ENCODE peak calls at places on chromosomes 3 and 15, in eight cellular contexts. Q, U, F, M, O, A, N and R are unnamed samples.

GRCh38 chr15:68340711-68341671 is 63.4 kb downstream of the FEM1B start:
- DNase-seq in M (no peak), Q (peak), U (no peak), O (no peak), N (no peak), F (no peak), A (no peak), R (no peak)

GRCh38 chr3:150733373-150733935 is 29.5 kb downstream of the SIAH2 start:
- DNase-seq in F (no peak), O (peak), A (no peak), N (no peak), Q (no peak), U (no peak), M (no peak), R (no peak)

GRCh38 chr15:81492303-81492702 is 118.3 kb upstream of the TMC3 start:
- DNase-seq in Q (no peak), N (peak), A (peak), U (no peak), M (peak), F (no peak), O (no peak), R (no peak)

GRCh38 chr15:68420186-68420684 is 11.7 kb downstream of the ITGA11 start:
- DNase-seq in N (no peak), Q (no peak), M (no peak), A (no peak), F (no peak), U (no peak), O (peak), R (peak)

GRCh38 chr3:94159062-94159726 is 96.3 kb downstream of the NSUN3 start:
- DNase-seq in F (no peak), Q (no peak), O (no peak), A (no peak), M (peak), U (peak), N (peak), R (no peak)

GRCh38 chr15:69663982-69664381 is 211.4 kb downstream of the RPLP1 start:
- DNase-seq in U (no peak), F (no peak), M (no peak), O (no peak), Q (no peak), A (no peak), N (no peak), R (no peak)

GRCh38 chr15:57385923-57386390 is 9.7 kb downstream of the CGNL1 start:
- DNase-seq in U (no peak), F (no peak), A (no peak), O (peak), Q (no peak), N (no peak), M (no peak), R (no peak)

GRCh38 chr15:76503121-76503520 is 166.5 kb downstream of the ISL2 start:
- DNase-seq in U (no peak), M (no peak), O (no peak), Q (no peak), N (no peak), F (no peak), A (no peak), R (no peak)

GRCh38 chr3:111070772-111071256 is 802 bp upstream of the NECTIN3 start:
- DNase-seq in Q (no peak), O (peak), N (no peak), F (no peak), U (no peak), A (no peak), M (no peak), R (no peak)

GRCh38 chr15:40908095-40908494 is 13.8 kb downstream of the VPS18 start:
- DNase-seq in N (no peak), F (no peak), O (no peak), Q (no peak), U (no peak), M (no peak), A (no peak), R (no peak)

GRCh38 chr15:68528891-68529290 is 49.9 kb upstream of the CORO2B start:
- DNase-seq in F (no peak), M (no peak), U (no peak), N (no peak), A (no peak), Q (no peak), O (no peak), R (no peak)

GRCh38 chr3:128578346-128578745 is 72.3 kb downstream of the RPN1 start:
- DNase-seq in M (no peak), A (no peak), N (no peak), Q (no peak), F (no peak), U (no peak), O (no peak), R (no peak)

GRCh38 chr15:31271224-31271635 is 55.4 kb upstream of the KLF13 start:
- DNase-seq in Q (no peak), N (no peak), U (no peak), F (no peak), M (no peak), A (no peak), O (no peak), R (no peak)

GRCh38 chr15:37764733-37765191 is 169.7 kb upstream of the TMCO5A start:
- DNase-seq in O (peak), Q (peak), U (no peak), A (peak), M (peak), F (peak), N (peak), R (no peak)

GRCh38 chr15:71634820-71635219 is 175.5 kb upstream of the NR2E3 start:
- DNase-seq in Q (peak), F (no peak), N (no peak), M (no peak), O (no peak), U (no peak), A (peak), R (no peak)

GRCh38 chr15:67957435-67958139 is 96.5 kb upstream of the PIAS1 start:
- DNase-seq in A (no peak), F (no peak), U (no peak), Q (no peak), N (no peak), O (no peak), M (no peak), R (no peak)

GRCh38 chr3:119967353-119968006 is 126.8 kb downstream of the GSK3B start:
- DNase-seq in M (no peak), N (no peak), F (no peak), A (peak), U (no peak), Q (no peak), O (no peak), R (no peak)

GRCh38 chr3:17643691-17644090 is 98.7 kb downstream of the TBC1D5 start:
- DNase-seq in N (peak), O (no peak), U (no peak), Q (no peak), F (no peak), M (peak), A (peak), R (no peak)

GRCh38 chr3:177525987-177526712 is 328.9 kb upstream of the TBL1XR1 start:
- DNase-seq in A (peak), N (no peak), Q (no peak), U (peak), O (no peak), F (peak), M (no peak), R (no peak)

GRCh38 chr15:69537085-69537484 is 84.5 kb downstream of the RPLP1 start:
- DNase-seq in N (no peak), M (no peak), U (no peak), A (no peak), F (no peak), Q (no peak), O (peak), R (no peak)

GRCh38 chr15:78718842-78719241 is 77.8 kb upstream of the CHRNB4 start:
- DNase-seq in N (no peak), F (no peak), U (no peak), M (no peak), A (no peak), Q (no peak), O (no peak), R (no peak)

GRCh38 chr15:35019401-35020327 is 31.6 kb upstream of the ZNF770 start:
- DNase-seq in O (peak), U (no peak), Q (no peak), A (peak), M (peak), N (peak), F (no peak), R (no peak)

GRCh38 chr3:141313091-141313683 is 55.1 kb upstream of the ZBTB38 start:
- DNase-seq in A (no peak), M (no peak), Q (no peak), U (no peak), O (no peak), N (no peak), F (no peak), R (no peak)

GRCh38 chr3:9508781-9509180 is 44.8 kb downstream of the LHFPL4 start:
- DNase-seq in N (no peak), U (no peak), M (no peak), A (no peak), F (no peak), O (peak), Q (no peak), R (no peak)

GRCh38 chr3:15317164-15317477 is 15.3 kb downstream of the SH3BP5 start:
- DNase-seq in M (peak), F (no peak), U (no peak), O (no peak), A (no peak), Q (no peak), N (peak), R (no peak)

GRCh38 chr15:81511160-81511559 is 137.1 kb upstream of the TMC3 start:
- DNase-seq in O (no peak), A (peak), M (peak), U (no peak), N (peak), Q (no peak), F (no peak), R (no peak)

GRCh38 chr3:114480442-114480841 is 186.6 kb downstream of the TIGIT start:
- DNase-seq in M (peak), O (no peak), A (peak), U (no peak), Q (no peak), F (no peak), N (peak), R (no peak)

GRCh38 chr3:156957715-156958114 is 131.6 kb downstream of the LEKR1 start:
- DNase-seq in F (no peak), Q (no peak), U (no peak), O (no peak), A (no peak), M (no peak), N (no peak), R (no peak)

GRCh38 chr3:43180027-43180426 is 74.1 kb upstream of the POMGNT2 start:
- DNase-seq in O (no peak), Q (no peak), A (peak), N (peak), F (peak), U (peak), M (peak), R (no peak)

GRCh38 chr15:67762610-67763368 is 62.5 kb upstream of the SKOR1 start:
- DNase-seq in U (no peak), M (peak), O (no peak), F (no peak), N (peak), A (peak), Q (no peak), R (no peak)

GRCh38 chr3:160134964-160135363 is 90.3 kb upstream of the C3orf80 start:
- DNase-seq in O (no peak), F (peak), M (peak), Q (no peak), A (peak), U (no peak), N (peak), R (no peak)

GRCh38 chr3:12286504-12286903 is 2.4 kb upstream of the PPARG start:
- DNase-seq in F (no peak), Q (no peak), U (no peak), A (no peak), M (no peak), N (no peak), O (no peak), R (no peak)

GRCh38 chr3:9994086-9994844 is 7.6 kb upstream of the EMC3 start:
- DNase-seq in F (no peak), N (peak), Q (no peak), O (no peak), A (peak), M (peak), U (no peak), R (no peak)

GRCh38 chr15:53644681-53645080 is 114.8 kb downstream of the WDR72 start:
- DNase-seq in M (no peak), F (no peak), A (no peak), O (no peak), Q (no peak), U (no peak), N (no peak), R (no peak)

GRCh38 chr15:68318008-68318835 is 40.7 kb downstream of the FEM1B start:
- DNase-seq in M (no peak), U (no peak), N (no peak), O (no peak), Q (no peak), F (no peak), A (no peak), R (no peak)

GRCh38 chr3:99747915-99748314 is 69.7 kb upstream of the CMSS1 start:
- DNase-seq in A (peak), Q (no peak), N (peak), M (peak), U (peak), F (no peak), O (peak), R (no peak)
- TF ChIP-seq CTCF in A (peak), Q (peak), N (peak), M (peak), U (peak), F (no peak), O (peak), R (no peak)

GRCh38 chr15:91980502-91981267 is 127.2 kb downstream of the SLCO3A1 start:
- DNase-seq in M (no peak), A (no peak), Q (peak), F (no peak), U (no peak), O (no peak), N (no peak), R (no peak)

GRCh38 chr15:91973481-91973880 is 120.0 kb downstream of the SLCO3A1 start:
- DNase-seq in O (no peak), A (no peak), N (no peak), M (no peak), U (no peak), F (no peak), Q (no peak), R (no peak)

GRCh38 chr15:91970142-91970541 is 116.6 kb downstream of the SLCO3A1 start:
- DNase-seq in Q (no peak), A (peak), U (no peak), F (no peak), N (peak), M (peak), O (no peak), R (no peak)

GRCh38 chr15:91974321-91974720 is 120.8 kb downstream of the SLCO3A1 start:
- DNase-seq in U (peak), A (no peak), Q (no peak), O (no peak), N (no peak), F (no peak), M (no peak), R (no peak)

DNA sequence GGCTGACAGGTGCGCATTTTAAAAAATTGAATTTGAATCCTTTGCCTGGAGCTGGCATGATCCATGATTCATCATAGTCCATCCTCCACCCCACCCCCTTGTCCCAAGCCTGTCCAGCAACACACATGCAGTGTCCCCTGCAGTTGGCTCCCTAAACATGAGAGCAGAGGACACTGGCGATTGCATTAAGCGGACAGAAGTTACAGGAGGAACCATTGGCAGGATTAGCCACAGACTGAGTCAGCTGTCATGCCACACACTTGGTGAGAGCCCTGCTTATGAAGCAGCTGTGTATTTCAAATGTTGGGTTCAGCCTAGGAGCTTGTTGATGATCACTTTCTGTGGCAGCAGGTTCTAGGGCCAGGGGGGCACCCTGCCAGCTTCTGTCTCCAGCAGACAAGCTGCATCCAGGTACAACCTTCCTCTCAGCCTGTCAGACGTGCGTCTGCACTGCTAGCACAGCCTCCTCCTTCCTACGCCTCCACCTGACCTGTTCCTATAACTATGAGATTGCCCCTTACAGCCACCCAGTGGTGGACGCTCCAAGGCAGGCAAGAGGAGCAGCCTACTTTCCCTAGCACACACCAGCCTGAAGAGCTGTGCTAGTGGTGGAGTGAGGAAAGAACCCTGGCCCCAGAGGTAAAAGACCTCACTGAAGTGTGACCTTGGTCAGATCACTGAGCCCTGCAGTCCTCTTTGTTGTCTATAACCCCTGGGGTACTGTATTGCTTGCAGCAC is 121.9 kb downstream of the SLCO3A1 start:
- DNase-seq in O (peak), M (no peak), F (no peak), N (no peak), A (no peak), U (peak), Q (no peak), R (no peak)
- TF ChIP-seq CTCF in O (peak), M (no peak), F (no peak), N (no peak), A (no peak), U (no peak), Q (no peak), R (no peak)

GRCh38 chr3:59149166-59149565 is 99.3 kb upstream of the CFAP20DC start:
- DNase-seq in N (no peak), M (no peak), A (no peak), O (no peak), Q (no peak), F (no peak), U (no peak), R (no peak)

GRCh38 chr3:59142581-59142980 is 92.8 kb upstream of the CFAP20DC start:
- DNase-seq in M (no peak), U (no peak), F (no peak), O (no peak), N (no peak), Q (no peak), A (no peak), R (no peak)

GRCh38 chr3:59138966-59139365 is 89.1 kb upstream of the CFAP20DC start:
- DNase-seq in N (no peak), M (no peak), U (no peak), F (no peak), A (no peak), O (no peak), Q (no peak), R (no peak)

DNA sequence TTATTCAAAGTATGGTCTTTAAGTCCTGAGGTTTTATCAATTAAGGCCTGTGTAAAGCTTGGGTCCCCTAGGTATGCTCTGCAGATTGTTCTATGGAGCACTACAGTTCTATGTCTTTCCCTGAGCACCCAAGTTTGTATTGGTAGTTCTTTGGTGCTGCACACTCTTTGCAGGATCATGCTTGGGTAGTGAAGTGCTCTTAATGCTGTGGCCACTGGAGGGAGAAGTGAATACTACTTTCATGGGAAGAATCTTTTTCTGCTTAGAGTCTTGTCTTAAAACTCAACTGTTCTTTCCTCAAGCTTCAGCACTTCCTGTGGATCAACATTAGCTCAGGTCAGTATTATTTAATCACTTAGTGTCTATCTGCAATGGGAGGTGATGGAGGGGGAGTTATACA is 93.6 kb upstream of the CFAP20DC start:
- DNase-seq in F (no peak), M (no peak), U (no peak), A (no peak), N (no peak), O (peak), Q (no peak), R (no peak)
- TF ChIP-seq CTCF in F (no peak), M (no peak), U (no peak), A (peak), N (peak), O (peak), Q (no peak), R (no peak)

GRCh38 chr3:48422691-48423090 is 7.2 kb downstream of the PLXNB1 start:
- DNase-seq in U (no peak), M (no peak), Q (no peak), O (no peak), A (no peak), F (no peak), N (no peak), R (no peak)

GRCh38 chr3:48423883-48424695 is 5.8 kb downstream of the PLXNB1 start:
- DNase-seq in Q (no peak), F (no peak), N (no peak), M (no peak), A (no peak), O (no peak), U (no peak), R (no peak)

GRCh38 chr3:48423241-48423882 is 6.5 kb downstream of the PLXNB1 start:
- DNase-seq in U (no peak), F (no peak), Q (no peak), O (no peak), N (no peak), A (no peak), M (no peak), R (no peak)

GRCh38 chr3:48420561-48420960 is 9.3 kb downstream of the PLXNB1 start:
- DNase-seq in M (no peak), Q (no peak), A (no peak), N (no peak), O (no peak), F (no peak), U (no peak), R (no peak)

DNA sequence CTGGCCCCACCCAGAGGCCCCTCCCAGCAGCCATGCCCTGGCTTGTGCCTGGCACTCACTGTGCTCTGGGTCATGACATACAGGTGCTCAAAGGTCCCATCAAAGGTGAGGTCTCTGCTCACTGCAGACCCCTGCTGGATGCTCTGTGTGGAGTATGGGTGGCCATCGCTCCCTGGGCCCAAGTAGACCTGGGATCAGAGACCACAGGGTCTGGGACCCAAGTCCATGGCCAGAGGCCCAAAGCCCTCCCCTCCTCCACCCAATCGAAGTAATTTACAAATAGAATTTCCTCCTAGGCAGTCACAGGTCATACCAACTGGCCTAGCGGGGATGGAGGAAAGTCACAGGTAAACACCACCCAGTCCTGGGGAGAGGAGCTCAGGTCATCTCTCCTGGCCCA is 7.6 kb downstream of the PLXNB1 start:
- DNase-seq in Q (no peak), N (no peak), F (no peak), A (no peak), M (no peak), U (no peak), O (peak), R (no peak)
- TF ChIP-seq CTCF in Q (no peak), N (no peak), F (no peak), A (no peak), M (no peak), U (no peak), O (peak), R (no peak)

DNA sequence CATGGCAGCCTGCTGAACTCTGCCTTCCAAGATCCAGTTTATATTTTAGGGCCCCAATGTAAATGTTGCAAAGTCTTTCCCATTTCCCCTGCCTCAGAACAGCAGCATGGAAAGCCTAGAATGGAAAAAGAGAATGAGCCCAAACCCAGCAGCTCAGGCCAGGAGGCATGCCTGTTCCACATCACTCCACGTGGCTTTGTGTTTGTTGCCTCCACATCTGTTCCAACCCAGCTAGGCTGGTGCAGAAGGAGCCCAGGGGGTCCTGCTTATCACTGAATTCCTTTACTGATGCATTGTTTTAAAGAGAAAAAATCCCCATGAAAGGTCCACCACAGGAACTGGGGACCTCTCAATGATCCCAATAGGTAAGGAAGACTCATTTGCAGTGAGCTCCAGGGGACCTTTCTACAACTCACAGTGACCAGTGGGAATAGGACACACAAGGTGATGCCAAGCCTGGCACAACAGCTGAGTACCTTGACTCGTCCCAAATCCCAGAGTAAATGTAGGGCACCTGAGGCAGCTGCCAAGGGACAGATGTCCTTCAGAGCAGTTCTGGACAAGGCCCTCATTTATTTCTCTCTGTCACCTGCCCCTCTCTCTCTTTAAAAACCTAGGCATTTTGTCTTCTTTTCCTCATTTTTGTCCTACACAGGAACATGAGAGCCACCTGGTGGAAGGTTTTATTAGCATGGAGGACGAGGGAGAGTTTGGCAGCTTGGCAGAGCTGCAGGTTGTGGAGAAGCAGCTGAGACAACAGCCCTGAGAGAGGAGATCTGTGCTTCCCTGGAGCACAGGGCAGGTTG is 41.7 kb upstream of the ADAMTS17 start:
- DNase-seq in O (peak), Q (peak), A (no peak), M (no peak), N (peak), U (peak), F (peak), R (no peak)
- TF ChIP-seq CTCF in O (peak), Q (peak), A (peak), M (peak), N (peak), U (peak), F (peak), R (no peak)